ENCODE peak calls at places on chromosomes 16 and 17, in nine cellular contexts. E is A549, T is body of pancreas, C is tibial nerve, Q is cardiac muscle cell, Z is tibial artery, V is lower lobe of right lung, J is left ventricle myocardium inferior, D is K562. F is an unnamed sample.

GRCh38 chr17:79073706-79074088 is 927 bp upstream of the ENGASE start:
- DNase-seq in V (peak; percentile 34), D (no peak), Z (no peak), C (no peak), J (no peak), Q (no peak), T (no peak), E (no peak), F (no peak)

GRCh38 chr17:66343531-66344078 is 41.2 kb downstream of the PRKCA start:
- DNase-seq in D (peak; percentile 51), Z (no peak), V (no peak), T (no peak), J (no peak), Q (no peak), E (peak; percentile 90), C (no peak), F (no peak)

GRCh38 chr16:87728026-87728425 is 37.8 kb downstream of the KLHDC4 start:
- DNase-seq in J (no peak), V (no peak), Z (no peak), C (no peak), E (no peak), T (no peak), D (no peak), Q (no peak), F (no peak)

GRCh38 chr16:19308392-19308791 is 22.9 kb downstream of the CLEC19A start:
- DNase-seq in V (no peak), J (no peak), T (no peak), C (no peak), D (no peak), E (no peak), Z (no peak), Q (no peak), F (no peak)

GRCh38 chr16:24999088-24999670 is 16.0 kb downstream of the ARHGAP17 start:
- DNase-seq in T (no peak), Z (no peak), E (no peak), D (no peak), J (no peak), Q (no peak), C (no peak), V (no peak), F (no peak)

GRCh38 chr17:61536417-61536955 is 54.5 kb downstream of the NACA2 start:
- DNase-seq in D (no peak), J (no peak), Z (no peak), C (no peak), E (no peak), T (no peak), Q (no peak), V (no peak), F (no peak)

GRCh38 chr17:48374650-48375230 is 55.3 kb downstream of the SKAP1 start:
- DNase-seq in C (no peak), E (peak; percentile 74), J (no peak), T (peak; percentile 40), Z (no peak), V (no peak), Q (peak; percentile 41), D (peak; percentile 58), F (peak; percentile 51)

GRCh38 chr17:76550712-76551615 is 11.1 kb downstream of the PRCD start:
- DNase-seq in Z (no peak), V (no peak), D (no peak), J (no peak), T (peak; percentile 38), C (no peak), Q (no peak), E (peak; percentile 75), F (no peak)

GRCh38 chr17:59502800-59503199 is 62.6 kb upstream of the DHX40 start:
- DNase-seq in C (no peak), Q (no peak), T (no peak), E (no peak), D (no peak), Z (no peak), V (no peak), J (no peak), F (no peak)

GRCh38 chr17:4165301-4166010 is 22.5 kb downstream of the CYB5D2 start:
- DNase-seq in D (no peak), C (no peak), T (no peak), Z (no peak), V (no peak), J (peak; percentile 66), E (no peak), Q (peak; percentile 68), F (no peak)

GRCh38 chr16:57639172-57639571 is 10.7 kb downstream of the ADGRG1 start:
- DNase-seq in J (peak; percentile 41), T (peak; percentile 86), E (no peak), Z (no peak), D (peak; percentile 47), V (peak; percentile 56), C (no peak), Q (peak; percentile 87), F (peak; percentile 93)

GRCh38 chr16:27225536-27226360 is 22.4 kb downstream of the KDM8 start:
- DNase-seq in Q (no peak), Z (no peak), C (no peak), V (peak; percentile 43), D (no peak), T (peak; percentile 77), E (no peak), J (no peak), F (no peak)

GRCh38 chr17:81396722-81397313 is 1.6 kb downstream of the BAHCC1 start:
- DNase-seq in T (no peak), D (no peak), E (peak; percentile 83), Q (no peak), Z (no peak), J (peak; percentile 61), V (no peak), C (no peak), F (peak; percentile 67)
- H3K4me3 ChIP-seq in T (peak overlapping the region; percentile 54), D (no peak overlapping the region), E (peak overlapping the region; percentile 76), Q (peak overlapping the region; percentile 87), Z (peak overlapping the region; percentile 86), J (peak overlapping the region; percentile 96), V (peak overlapping the region; percentile 74), C (peak overlapping the region; percentile 49), F (peak overlapping the region; percentile 89)

DNA sequence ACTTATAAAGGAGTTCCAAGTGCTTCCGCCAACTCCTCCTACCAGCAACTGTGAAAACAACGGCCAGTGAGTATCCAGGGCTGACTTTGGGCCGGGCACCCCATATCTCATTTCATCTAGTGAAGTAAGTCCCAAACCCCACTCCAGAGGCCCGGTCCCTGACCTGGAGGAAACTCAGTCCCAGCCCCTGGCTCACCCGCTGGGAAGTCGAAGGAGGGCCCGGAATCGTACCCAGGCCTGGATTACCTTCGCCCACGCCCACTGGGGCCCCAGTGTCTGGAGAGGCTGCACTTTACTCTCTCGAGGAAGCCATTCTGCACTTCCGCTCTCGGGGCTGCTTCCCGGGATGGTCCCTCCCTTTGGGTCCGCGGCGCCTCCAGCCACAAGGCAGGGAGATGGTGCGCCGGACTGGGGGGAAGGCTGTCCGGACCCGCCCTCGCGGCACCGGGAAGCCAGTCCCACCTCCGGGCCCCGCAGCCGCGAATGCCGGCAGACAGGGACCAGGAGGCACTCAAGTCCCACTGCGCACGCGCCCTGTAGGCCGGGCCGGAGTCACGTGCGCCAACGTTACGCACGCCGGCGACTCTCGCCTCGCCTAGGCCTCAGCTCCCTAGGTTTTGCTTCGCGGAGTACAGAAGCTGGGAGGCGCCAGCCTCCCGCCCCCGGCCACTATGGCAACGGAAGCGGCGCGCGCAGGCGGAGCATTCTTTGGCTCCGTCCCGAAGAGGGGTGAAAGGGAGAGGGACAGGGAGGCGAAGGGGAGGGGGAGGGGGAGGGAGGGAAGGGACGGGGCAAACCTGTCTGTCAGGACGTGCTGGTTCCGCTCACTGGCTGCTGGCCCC is at the start of gene CMTR2:
- DNase-seq in D (peak; percentile 96), Q (peak; percentile 99), T (peak; percentile 97), E (peak; percentile 98), J (peak; percentile 95), C (peak; percentile 84), Z (peak; percentile 96), V (peak; percentile 98), F (peak; percentile 97)
- TF ChIP-seq CTCF in D (peak; percentile 18), Q (no peak), T (no peak), E (no peak), J (no peak), C (no peak), Z (no peak), V (no peak), F (no peak)

GRCh38 chr16:69077251-69077650 is 28.2 kb upstream of the HAS3 start:
- DNase-seq in T (no peak), Z (no peak), E (peak; percentile 56), J (no peak), C (no peak), V (no peak), Q (no peak), D (no peak), F (no peak)

GRCh38 chr16:69071036-69071435 is 34.4 kb upstream of the HAS3 start:
- DNase-seq in V (no peak), C (no peak), T (no peak), E (no peak), Q (no peak), Z (no peak), D (no peak), J (no peak), F (no peak)

GRCh38 chr16:69072640-69072974 is 32.8 kb upstream of the HAS3 start:
- DNase-seq in C (no peak), E (no peak), J (no peak), Q (no peak), T (no peak), V (no peak), Z (no peak), D (no peak), F (no peak)

GRCh38 chr16:69069504-69069903 is 35.9 kb upstream of the HAS3 start:
- DNase-seq in E (no peak), V (no peak), Q (no peak), C (no peak), J (no peak), D (no peak), Z (no peak), T (no peak), F (no peak)

DNA sequence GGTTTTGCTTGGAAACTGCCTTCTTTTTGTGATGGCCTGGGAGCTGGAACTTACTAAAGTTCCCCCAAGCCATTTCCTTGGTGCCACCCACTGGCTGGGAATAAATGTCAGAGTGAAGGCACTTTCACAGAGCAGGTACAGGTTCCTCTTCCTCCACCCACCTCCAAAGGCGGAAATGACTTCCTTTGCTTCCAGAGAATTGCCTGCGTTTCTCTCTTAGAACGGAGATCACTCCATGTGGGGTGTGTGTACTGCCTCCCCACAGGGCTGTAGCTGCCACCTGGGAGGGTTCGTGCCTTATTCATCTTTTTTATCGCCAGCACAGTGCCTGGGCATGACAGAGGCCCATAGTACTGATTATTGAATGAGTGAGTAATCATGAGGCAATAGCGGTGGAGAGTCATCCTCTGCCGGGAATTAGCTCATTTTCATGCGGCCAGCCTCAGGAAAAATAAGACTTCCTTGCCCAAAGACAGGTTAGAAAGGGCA is 32.2 kb upstream of the HAS3 start:
- DNase-seq in T (no peak), D (no peak), E (peak; percentile 87), Q (no peak), V (no peak), C (no peak), J (no peak), Z (no peak), F (no peak)
- H3K4me1 ChIP-seq in T (no peaks in the 10 kb centered on the region), D (no peaks in the 10 kb centered on the region), E (peaks cover 66% of the 10 kb centered on the region), Q (peaks cover 22% of the 10 kb centered on the region), V (peaks cover 6% of the 10 kb centered on the region), C (no peaks in the 10 kb centered on the region), J (peaks cover 12% of the 10 kb centered on the region), Z (no peaks in the 10 kb centered on the region), F (no peaks in the 10 kb centered on the region)

DNA sequence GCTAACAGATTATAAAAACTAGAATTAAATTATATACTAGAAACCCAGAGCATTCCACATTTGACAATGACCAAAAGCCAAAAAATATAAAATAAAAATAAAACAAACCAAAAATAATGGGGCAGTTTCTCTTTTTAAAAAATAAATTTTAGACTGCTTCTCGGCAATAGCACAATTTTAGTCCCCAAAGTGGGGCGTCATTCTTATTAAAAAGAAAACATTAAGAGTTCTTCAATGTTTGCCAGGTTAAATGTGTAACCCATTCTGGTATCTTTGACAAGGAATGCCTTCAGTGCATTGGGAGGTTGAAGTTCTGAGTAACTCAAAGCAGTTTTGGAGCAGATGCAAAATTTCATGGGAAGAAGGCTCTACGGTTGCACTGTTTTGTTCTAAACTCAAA is 3.3 kb downstream of the MAF start:
- DNase-seq in Z (no peak), E (no peak), T (no peak), V (no peak), J (no peak), C (no peak), Q (no peak), D (no peak), F (no peak)
- H3K4me3 ChIP-seq in Z (peak overlapping the region; percentile 64), E (no peak overlapping the region), T (peak overlapping the region; percentile 4), V (peak overlapping the region; percentile 73), J (peak overlapping the region; percentile 79), C (peak overlapping the region; percentile 36), Q (peak overlapping the region; percentile 42), D (no peak overlapping the region), F (no peak overlapping the region)

F was measured in BE2C.